ENCODE peak calls at places on chromosomes 11 and 22, in four cellular contexts. O is cardiac fibroblast, C is neural crest cell, X is AG04450. J is an unnamed sample.

GRCh38 chr11:114061053-114062049 is 1.8 kb downstream of the ZBTB16 start:
- DNase-seq in O (peak; percentile 71), X (no peak), C (no peak), J (no peak)

GRCh38 chr11:5596611-5597201 is at the start of gene TRIM6:
- DNase-seq in C (peak; percentile 25), O (peak; percentile 46), X (no peak), J (peak; percentile 33)

GRCh38 chr22:44305888-44306287 is 6.9 kb downstream of the SHISAL1 start:
- DNase-seq in C (no peak), X (no peak), O (no peak), J (no peak)

GRCh38 chr11:47204633-47204989 is 10.2 kb upstream of the DDB2 start:
- DNase-seq in O (peak; percentile 79), C (no peak), X (peak; percentile 46), J (no peak)

GRCh38 chr11:63683133-63683991 is 2.1 kb downstream of the RTN3 start:
- DNase-seq in C (no peak), X (no peak), O (peak; percentile 60), J (no peak)

GRCh38 chr11:120229451-120230424 is 10.2 kb upstream of the POU2F3 start:
- DNase-seq in X (no peak), O (no peak), C (no peak), J (no peak)

GRCh38 chr22:32334640-32335365 is 22.9 kb upstream of the RFPL3 start:
- DNase-seq in C (no peak), X (no peak), O (no peak), J (no peak)

GRCh38 chr22:30439836-30440235 is 14.3 kb downstream of the MTFP1 start:
- DNase-seq in O (no peak), C (no peak), X (no peak), J (no peak)

GRCh38 chr11:13183094-13183825 is 94.3 kb upstream of the BMAL1 start:
- DNase-seq in O (peak; percentile 78), C (no peak), X (no peak), J (no peak)

GRCh38 chr22:46813816-46814597 is 51.6 kb downstream of the TBC1D22A start:
- DNase-seq in O (peak; percentile 78), C (no peak), X (no peak), J (no peak)

GRCh38 chr11:111941963-111942362 is 4.8 kb downstream of the DIXDC1 start:
- DNase-seq in C (no peak), O (no peak), X (no peak), J (no peak)

GRCh38 chr11:83044958-83045712 is 26.6 kb downstream of the RAB30 start:
- DNase-seq in X (peak; percentile 64), O (peak; percentile 47), C (no peak), J (no peak)

GRCh38 chr11:72743321-72744221 is 8.6 kb downstream of the ARAP1 start:
- DNase-seq in C (no peak), O (no peak), X (no peak), J (no peak)

GRCh38 chr22:20991252-20992055 is 9.4 kb downstream of the LZTR1 start:
- DNase-seq in O (no peak), C (no peak), X (no peak), J (no peak)

GRCh38 chr11:23778971-23779370 is 717.9 kb upstream of the LUZP2 start:
- DNase-seq in X (no peak), O (peak; percentile 7), C (no peak), J (no peak)

GRCh38 chr22:47400701-47401591 is 638.5 kb downstream of the TBC1D22A start:
- DNase-seq in X (no peak), O (no peak), C (no peak), J (no peak)

GRCh38 chr11:4643084-4643483 is 698 bp upstream of the OR51E1 start:
- DNase-seq in X (no peak), O (no peak), C (no peak), J (no peak)

GRCh38 chr11:17528181-17528691 is 16.0 kb downstream of the USH1C start:
- DNase-seq in X (no peak), O (peak; percentile 50), C (peak; percentile 77), J (no peak)

GRCh38 chr11:60866911-60867870 is at the start of gene ZP1:
- DNase-seq in X (no peak), O (no peak), C (no peak), J (no peak)

GRCh38 chr22:23086787-23087186 is 16.5 kb downstream of the GNAZ start:
- DNase-seq in C (no peak), O (no peak), X (no peak), J (no peak)

GRCh38 chr11:10051868-10052586 is 242.0 kb downstream of the SBF2 start:
- DNase-seq in C (no peak), X (no peak), O (no peak), J (no peak)

GRCh38 chr11:2565447-2566222 is 120.8 kb downstream of the KCNQ1 start:
- DNase-seq in X (no peak), C (no peak), O (no peak), J (no peak)

GRCh38 chr22:38505595-38506117 is 455 bp downstream of the DDX17 start:
- DNase-seq in X (no peak), O (peak; percentile 79), C (peak; percentile 18), J (no peak)

GRCh38 chr11:130076774-130077481 is 7.2 kb downstream of the APLP2 start:
- DNase-seq in X (no peak), C (no peak), O (no peak), J (no peak)

GRCh38 chr11:72577271-72577681 is 96.9 kb downstream of the PDE2A start:
- DNase-seq in C (no peak), X (no peak), O (no peak), J (no peak)

GRCh38 chr11:114162719-114163123 is 103.2 kb downstream of the ZBTB16 start:
- DNase-seq in C (no peak), X (peak; percentile 88), O (peak; percentile 100), J (peak; percentile 71)

GRCh38 chr11:117750916-117751773 is 45.9 kb downstream of the DSCAML1 start:
- DNase-seq in O (no peak), C (no peak), X (no peak), J (no peak)

GRCh38 chr11:131612576-131612975 is 242.2 kb downstream of the NTM start:
- DNase-seq in C (no peak), X (no peak), O (no peak), J (no peak)

GRCh38 chr11:72189448-72190250 is 2.3 kb upstream of the FOLR1 start:
- DNase-seq in C (no peak), X (no peak), O (no peak), J (no peak)

GRCh38 chr22:44337658-44338004 is 24.9 kb upstream of the SHISAL1 start:
- DNase-seq in C (no peak), X (peak; percentile 29), O (peak; percentile 72), J (peak; percentile 41)

GRCh38 chr11:32289701-32290100 is 145.6 kb downstream of the WT1 start:
- DNase-seq in C (no peak), X (no peak), O (no peak), J (no peak)

GRCh38 chr11:32290783-32291182 is 144.6 kb downstream of the WT1 start:
- DNase-seq in X (no peak), C (peak; percentile 11), O (no peak), J (no peak)

DNA sequence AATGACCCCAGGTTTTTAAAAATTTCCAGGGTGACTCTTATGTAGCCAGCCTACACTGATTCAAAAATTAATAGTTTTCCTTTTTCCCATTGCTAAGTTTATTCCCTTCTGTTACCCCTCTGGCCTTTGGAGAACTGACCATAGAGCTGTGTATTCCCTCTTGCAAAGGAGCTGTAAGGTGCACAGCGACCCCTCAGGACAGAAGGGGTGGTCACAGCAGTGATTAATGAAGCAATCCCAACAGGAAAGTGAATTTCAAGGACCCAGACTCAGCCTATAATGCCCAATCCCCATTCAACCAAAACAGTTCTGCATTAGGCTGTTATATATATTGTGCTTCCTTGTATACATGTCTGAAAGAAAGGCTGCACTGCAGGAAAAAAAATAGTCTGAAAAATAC is 147.1 kb downstream of the WT1 start:
- DNase-seq in C (no peak), O (no peak), X (no peak), J (no peak)
- TF ChIP-seq CTCF in C (no peak), O (no peak), X (peak; percentile 6), J (no peak)

GRCh38 chr22:17171016-17171312 is 11.9 kb upstream of the HDHD5 start:
- DNase-seq in C (no peak), X (no peak), O (no peak), J (no peak)
- TF ChIP-seq CTCF in C (no peak), X (no peak), O (peak; percentile 44), J (no peak)

GRCh38 chr11:121321614-121322243 is 29.2 kb downstream of the SC5D start:
- DNase-seq in C (no peak), X (no peak), O (peak; percentile 18), J (no peak)
- TF ChIP-seq CTCF in C (no peak), X (no peak), O (peak; percentile 20), J (no peak)

GRCh38 chr11:62338218-62338617 is 970 bp downstream of the ASRGL1 start:
- DNase-seq in X (no peak), O (no peak), C (no peak), J (no peak)
- TF ChIP-seq CTCF in X (no peak), O (no peak), C (no peak), J (no peak)

GRCh38 chr11:66271816-66272215 is 3.4 kb downstream of the RAB1B start:
- DNase-seq in C (no peak), O (no peak), X (no peak), J (no peak)

GRCh38 chr11:66267379-66268209 is 845 bp upstream of the RAB1B start:
- DNase-seq in C (peak; percentile 79), X (peak; percentile 58), O (peak; percentile 93), J (peak; percentile 78)

GRCh38 chr11:66267039-66267378 is 1.4 kb upstream of the RAB1B start:
- DNase-seq in C (no peak), X (no peak), O (no peak), J (no peak)

GRCh38 chr11:66268210-66268952 is at the start of gene RAB1B:
- DNase-seq in O (peak; percentile 100), C (peak; percentile 100), X (peak; percentile 98), J (peak; percentile 98)

GRCh38 chr11:66268953-66269906 is 791 bp downstream of the RAB1B start:
- DNase-seq in O (peak; percentile 47), C (no peak), X (no peak), J (no peak)
- TF ChIP-seq CTCF in O (peak; percentile 34), C (peak; percentile 46), X (peak; percentile 37), J (no peak)

GRCh38 chr11:95150977-95151684 is 61.5 kb downstream of the ENDOD1 start:
- DNase-seq in C (peak; percentile 83), O (peak; percentile 93), X (peak; percentile 66), J (peak; percentile 65)
- TF ChIP-seq CTCF in C (peak; percentile 84), O (peak; percentile 79), X (peak; percentile 78), J (peak; percentile 88)